ENCODE peak calls at places on chromosomes 5 and 9, in four cellular contexts. Q is K562, T is SK-N-SH, D is GM12878. H is an unnamed sample.

GRCh38 chr5:1017056-1017455 is 8.5 kb downstream of the NKD2 start:
- DNase-seq in Q (no peak), T (no peak), D (no peak), H (no peak)

GRCh38 chr9:113515862-113516261 is 52.3 kb downstream of the RGS3 start:
- DNase-seq in D (no peak), T (no peak), Q (no peak), H (no peak)

GRCh38 chr5:92613546-92613945 is 967.5 kb downstream of the NR2F1-AS1 start:
- DNase-seq in T (no peak), D (no peak), Q (no peak), H (no peak)

GRCh38 chr9:92414566-92414965 is 9.7 kb downstream of the OMD start:
- DNase-seq in D (no peak), Q (no peak), T (no peak), H (no peak)

GRCh38 chr9:92242115-92242778 is 51.2 kb downstream of the IARS1 start:
- DNase-seq in T (peak; percentile 44), Q (no peak), D (no peak), H (no peak)

GRCh38 chr5:1409386-1410110 is 35.7 kb downstream of the SLC6A3 start:
- DNase-seq in D (no peak), T (no peak), Q (peak; percentile 76), H (peak; percentile 74)

GRCh38 chr5:145818604-145819003 is 16.5 kb downstream of the PRELID2 start:
- DNase-seq in D (no peak), Q (no peak), T (no peak), H (no peak)

GRCh38 chr5:73129143-73129542 is 8.8 kb downstream of the TMEM171 start:
- DNase-seq in T (no peak), D (no peak), Q (no peak), H (no peak)

GRCh38 chr5:56342612-56343011 is 109.5 kb upstream of the ANKRD55 start:
- DNase-seq in Q (no peak), D (no peak), T (no peak), H (no peak)

GRCh38 chr5:1129725-1130082 is 17.8 kb upstream of the SLC12A7 start:
- DNase-seq in D (no peak), T (no peak), Q (no peak), H (no peak)

GRCh38 chr5:31449175-31449574 is 82.7 kb downstream of the DROSHA start:
- DNase-seq in T (no peak), Q (no peak), D (no peak), H (no peak)

GRCh38 chr5:66306105-66306843 is 162.2 kb downstream of the SREK1 start:
- DNase-seq in Q (peak; percentile 65), D (no peak), T (peak; percentile 78), H (peak; percentile 59)

GRCh38 chr9:82764270-82764669 is 298.7 kb downstream of the RASEF start:
- DNase-seq in D (no peak), T (no peak), Q (no peak), H (no peak)

GRCh38 chr9:115135786-115136185 is 17.8 kb upstream of the TNC start:
- DNase-seq in Q (no peak), T (no peak), D (no peak), H (no peak)

GRCh38 chr5:73447234-73448071 is 1.1 kb downstream of the FOXD1 start:
- DNase-seq in T (peak; percentile 77), Q (peak; percentile 68), D (no peak), H (peak; percentile 53)

GRCh38 chr5:59600998-59601397 is 292.5 kb downstream of the PDE4D start:
- DNase-seq in D (no peak), Q (no peak), T (no peak), H (no peak)

GRCh38 chr5:116605310-116606070 is 30.9 kb upstream of the SEMA6A start:
- DNase-seq in Q (no peak), D (no peak), T (no peak), H (no peak)

GRCh38 chr9:117681827-117682226 is 22.4 kb upstream of the TLR4 start:
- DNase-seq in D (no peak), Q (no peak), T (no peak), H (no peak)

GRCh38 chr5:124747770-124748686 is 1.6 kb upstream of the ZNF608 start:
- DNase-seq in Q (no peak), T (no peak), D (peak; percentile 67), H (no peak)

GRCh38 chr5:142717582-142718215 is 31.8 kb upstream of the FGF1 start:
- DNase-seq in D (no peak), Q (no peak), T (peak; percentile 64), H (no peak)

GRCh38 chr5:77751328-77752023 is 24.7 kb downstream of the TBCA start:
- DNase-seq in T (no peak), D (no peak), Q (no peak), H (no peak)

GRCh38 chr5:5483880-5484595 is 61.6 kb downstream of the ICE1 start:
- DNase-seq in Q (no peak), D (no peak), T (no peak), H (no peak)

GRCh38 chr9:136881691-136882108 is 4.6 kb upstream of the TRAF2 start:
- DNase-seq in T (no peak), Q (no peak), D (peak; percentile 40), H (no peak)

GRCh38 chr5:175718401-175719108 is 60.7 kb downstream of the HRH2 start:
- DNase-seq in Q (peak; percentile 56), D (no peak), T (no peak), H (peak; percentile 70)

GRCh38 chr5:139849942-139850341 is 54.3 kb downstream of the PSD2 start:
- DNase-seq in D (no peak), Q (no peak), T (no peak), H (no peak)

GRCh38 chr9:38087934-38088925 is 19.2 kb upstream of the SHB start:
- DNase-seq in T (peak; percentile 84), Q (peak; percentile 88), D (no peak), H (peak; percentile 90)

GRCh38 chr5:114435885-114436299 is 74.0 kb downstream of the KCNN2 start:
- DNase-seq in D (peak; percentile 73), T (no peak), Q (no peak), H (no peak)

GRCh38 chr5:171649002-171649401 is 136.6 kb upstream of the SMIM23 start:
- DNase-seq in Q (no peak), T (no peak), D (no peak), H (no peak)

GRCh38 chr5:175508896-175509295 is 30.5 kb downstream of the SFXN1 start:
- DNase-seq in Q (no peak), D (no peak), T (no peak), H (no peak)

GRCh38 chr5:110590187-110590586 is 136.3 kb downstream of the TMEM232 start:
- DNase-seq in Q (no peak), T (no peak), D (no peak), H (no peak)
- TF ChIP-seq USF1 in Q (no peak), T (no peak), D (no peak), H (no peak)

GRCh38 chr9:88820055-88820454 is 171.2 kb upstream of the S1PR3 start:
- DNase-seq in T (no peak), D (no peak), Q (no peak), H (no peak)
- TF ChIP-seq USF1 in T (no peak), D (no peak), Q (no peak), H (no peak)

GRCh38 chr9:97547098-97547829 is 45.8 kb downstream of the TMOD1 start:
- DNase-seq in Q (no peak), D (no peak), T (no peak), H (no peak)

GRCh38 chr9:97545507-97545906 is 44.0 kb downstream of the TMOD1 start:
- DNase-seq in Q (no peak), D (no peak), T (no peak), H (no peak)

GRCh38 chr9:97548379-97548778 is 46.9 kb downstream of the TMOD1 start:
- DNase-seq in T (no peak), Q (no peak), D (no peak), H (no peak)

GRCh38 chr9:97548819-97549540 is 47.5 kb downstream of the TMOD1 start:
- DNase-seq in Q (no peak), D (no peak), T (no peak), H (no peak)

DNA sequence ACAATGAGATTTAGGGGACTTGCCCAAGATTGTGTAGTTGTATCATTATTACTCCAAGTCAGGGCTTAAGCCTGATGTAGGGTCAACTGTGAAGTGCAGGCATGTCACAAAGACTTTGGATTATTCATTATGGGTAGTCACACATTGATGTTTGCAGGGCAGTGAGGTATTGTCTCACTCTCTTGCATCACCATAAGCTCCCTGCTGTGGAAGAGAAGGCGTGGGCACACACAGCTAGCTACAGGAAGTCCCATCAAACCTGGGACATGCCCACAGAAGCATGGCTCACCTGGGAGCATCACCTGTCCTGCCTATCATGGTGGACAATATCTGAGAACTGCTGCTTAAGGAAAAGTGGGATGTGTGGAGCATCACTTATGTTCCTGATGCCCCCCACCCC is 42.1 kb downstream of the TMOD1 start:
- DNase-seq in Q (no peak), D (no peak), T (no peak), H (no peak)
- TF ChIP-seq USF1 in Q (no peak), D (no peak), T (no peak), H (no peak)

DNA sequence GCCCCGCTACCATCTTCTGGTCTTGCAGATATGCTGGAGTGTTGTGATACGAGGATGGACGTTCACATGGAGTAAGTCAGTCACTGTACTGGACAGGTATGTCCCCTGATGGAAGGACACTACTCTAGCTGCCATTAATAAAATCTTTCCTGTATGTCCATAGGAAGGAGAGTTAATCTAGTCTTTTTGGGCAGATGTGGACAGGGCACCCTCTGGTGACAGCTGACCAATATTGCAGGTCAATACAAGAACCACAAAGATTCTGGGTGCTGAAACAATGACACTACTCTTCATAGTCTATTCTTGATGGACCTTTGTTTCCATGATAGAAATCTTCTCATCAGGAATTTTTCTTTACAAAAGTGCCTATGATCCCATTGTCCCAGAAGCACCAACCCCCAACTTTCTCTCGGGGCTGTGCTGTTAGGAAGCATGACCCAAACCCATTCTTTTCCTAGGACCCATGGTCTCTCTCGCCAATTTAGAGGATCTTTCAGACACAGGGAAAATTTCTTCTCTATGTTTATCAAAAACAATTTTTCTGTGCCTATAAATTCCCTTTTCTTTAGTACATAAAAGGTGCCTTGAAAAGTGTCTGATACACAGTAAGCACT is 376.9 kb downstream of the DTWD2 start:
- DNase-seq in D (no peak), T (peak; percentile 22), Q (peak; percentile 22), H (peak; percentile 52)
- TF ChIP-seq USF1 in D (no peak), T (no peak), Q (no peak), H (no peak)

DNA sequence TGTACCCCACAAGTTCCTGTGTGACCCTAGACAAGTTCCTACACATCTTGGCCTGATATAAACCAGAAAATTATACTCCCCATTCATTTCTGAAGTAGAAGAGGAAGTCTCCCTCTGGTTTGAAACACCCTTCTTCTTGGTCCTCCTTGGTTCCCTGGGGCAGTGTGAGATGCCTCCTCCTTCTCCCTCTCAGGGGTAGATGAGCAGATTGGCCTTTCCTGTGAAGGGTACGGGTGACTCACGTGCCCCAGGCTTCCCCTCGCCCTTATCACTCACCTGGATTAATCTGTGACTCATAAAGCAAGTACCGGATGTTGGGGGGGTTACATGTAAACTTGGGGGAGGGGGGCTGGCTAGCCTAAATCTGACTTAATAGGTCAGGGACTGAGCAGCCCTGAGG is 11.1 kb upstream of the AQP3 start:
- DNase-seq in T (no peak), Q (peak; percentile 41), D (peak; percentile 32), H (no peak)
- TF ChIP-seq USF1 in T (no peak), Q (no peak), D (no peak), H (no peak)

GRCh38 chr5:57448287-57448686 is 34.3 kb downstream of the ACTBL2 start:
- DNase-seq in Q (no peak), T (no peak), D (no peak), H (no peak)

GRCh38 chr5:57452885-57453284 is 29.7 kb downstream of the ACTBL2 start:
- DNase-seq in Q (no peak), D (no peak), T (no peak), H (no peak)

GRCh38 chr5:57448751-57449150 is 33.9 kb downstream of the ACTBL2 start:
- DNase-seq in T (no peak), Q (no peak), D (no peak), H (no peak)

GRCh38 chr5:57453728-57454127 is 28.9 kb downstream of the ACTBL2 start:
- DNase-seq in Q (no peak), T (no peak), D (no peak), H (no peak)

GRCh38 chr5:57450991-57451876 is 31.4 kb downstream of the ACTBL2 start:
- DNase-seq in T (peak; percentile 27), Q (no peak), D (no peak), H (no peak)
- TF ChIP-seq USF1 in T (no peak), Q (no peak), D (no peak), H (no peak)